ENCODE peak calls at places on chromosomes 1 and 21, in four cellular contexts. One of them, this sample, is unnamed.

GRCh38 chr1:62341120-62341519 is 21.9 kb upstream of the KANK4 start:
- DNase-seq in progenitor cell of endocrine pancreas: no peak
- DNase-seq in effector memory CD8-positive, alpha-beta T cell: no peak
- DNase-seq in left lung: no peak
- DNase-seq in this sample: no peak

GRCh38 chr1:67524143-67525052 is 94.2 kb upstream of the SERBP1 start:
- DNase-seq in left lung: no peak
- DNase-seq in progenitor cell of endocrine pancreas: no peak
- DNase-seq in effector memory CD8-positive, alpha-beta T cell: no peak
- DNase-seq in this sample: no peak

GRCh38 chr1:22826630-22827580 is 116.3 kb downstream of the EPHB2 start:
- DNase-seq in effector memory CD8-positive, alpha-beta T cell: no peak
- DNase-seq in left lung: no peak
- DNase-seq in progenitor cell of endocrine pancreas: peak
- DNase-seq in this sample: no peak

GRCh38 chr1:6205849-6206845 is at the start of gene RNF207:
- DNase-seq in progenitor cell of endocrine pancreas: peak
- DNase-seq in left lung: peak
- DNase-seq in effector memory CD8-positive, alpha-beta T cell: peak
- DNase-seq in this sample: peak

GRCh38 chr1:2378441-2378851 is 12.9 kb downstream of the MORN1 start:
- DNase-seq in effector memory CD8-positive, alpha-beta T cell: no peak
- DNase-seq in progenitor cell of endocrine pancreas: no peak
- DNase-seq in left lung: peak
- DNase-seq in this sample: peak

GRCh38 chr1:25780318-25781129 is 19.5 kb upstream of the SELENON start:
- DNase-seq in left lung: no peak
- DNase-seq in progenitor cell of endocrine pancreas: no peak
- DNase-seq in effector memory CD8-positive, alpha-beta T cell: no peak
- DNase-seq in this sample: no peak

GRCh38 chr1:12201343-12202189 is 28.3 kb upstream of the VPS13D start:
- DNase-seq in effector memory CD8-positive, alpha-beta T cell: peak
- DNase-seq in progenitor cell of endocrine pancreas: no peak
- DNase-seq in left lung: no peak
- DNase-seq in this sample: no peak

GRCh38 chr1:98516306-98516705 is 145.2 kb upstream of the SNX7 start:
- DNase-seq in left lung: no peak
- DNase-seq in effector memory CD8-positive, alpha-beta T cell: no peak
- DNase-seq in progenitor cell of endocrine pancreas: no peak
- DNase-seq in this sample: no peak

GRCh38 chr1:178283409-178283808 is 189.5 kb downstream of the RASAL2 start:
- DNase-seq in left lung: no peak
- DNase-seq in effector memory CD8-positive, alpha-beta T cell: no peak
- DNase-seq in progenitor cell of endocrine pancreas: no peak
- DNase-seq in this sample: peak

GRCh38 chr1:203172184-203173115 is 3.2 kb downstream of the MYBPH start:
- DNase-seq in effector memory CD8-positive, alpha-beta T cell: peak
- DNase-seq in left lung: peak
- DNase-seq in progenitor cell of endocrine pancreas: peak
- DNase-seq in this sample: peak

GRCh38 chr1:26863677-26864060 is 720 bp downstream of the SFN start:
- DNase-seq in left lung: peak
- DNase-seq in effector memory CD8-positive, alpha-beta T cell: no peak
- DNase-seq in progenitor cell of endocrine pancreas: no peak
- DNase-seq in this sample: no peak

GRCh38 chr21:33383056-33383888 is 19.9 kb upstream of the IFNGR2 start:
- DNase-seq in left lung: peak
- DNase-seq in effector memory CD8-positive, alpha-beta T cell: peak
- DNase-seq in progenitor cell of endocrine pancreas: no peak
- DNase-seq in this sample: peak

GRCh38 chr1:31368611-31369107 is 4.2 kb downstream of the FABP3 start:
- DNase-seq in left lung: no peak
- DNase-seq in progenitor cell of endocrine pancreas: no peak
- DNase-seq in effector memory CD8-positive, alpha-beta T cell: no peak
- DNase-seq in this sample: no peak

GRCh38 chr1:57423135-57424131 is at the start of gene DAB1:
- DNase-seq in progenitor cell of endocrine pancreas: peak
- DNase-seq in effector memory CD8-positive, alpha-beta T cell: no peak
- DNase-seq in left lung: peak
- DNase-seq in this sample: no peak

GRCh38 chr1:161739865-161740566 is 9.6 kb upstream of the DUSP12 start:
- DNase-seq in progenitor cell of endocrine pancreas: no peak
- DNase-seq in effector memory CD8-positive, alpha-beta T cell: no peak
- DNase-seq in left lung: no peak
- DNase-seq in this sample: no peak

GRCh38 chr1:119673171-119673940 is 25.3 kb upstream of the ZNF697 start:
- DNase-seq in effector memory CD8-positive, alpha-beta T cell: no peak
- DNase-seq in progenitor cell of endocrine pancreas: no peak
- DNase-seq in left lung: no peak
- DNase-seq in this sample: no peak

GRCh38 chr1:2556277-2557145 is at the start of gene TNFRSF14:
- DNase-seq in progenitor cell of endocrine pancreas: no peak
- DNase-seq in effector memory CD8-positive, alpha-beta T cell: peak
- DNase-seq in left lung: peak
- DNase-seq in this sample: peak

GRCh38 chr1:25765910-25766645 is 33.9 kb upstream of the SELENON start:
- DNase-seq in effector memory CD8-positive, alpha-beta T cell: no peak
- DNase-seq in left lung: no peak
- DNase-seq in progenitor cell of endocrine pancreas: no peak
- DNase-seq in this sample: no peak

GRCh38 chr21:18545908-18546307 is 142.3 kb upstream of the TMPRSS15 start:
- DNase-seq in left lung: no peak
- DNase-seq in progenitor cell of endocrine pancreas: no peak
- DNase-seq in effector memory CD8-positive, alpha-beta T cell: no peak
- DNase-seq in this sample: no peak

GRCh38 chr1:218479436-218480115 is 134.4 kb downstream of the TGFB2 start:
- DNase-seq in effector memory CD8-positive, alpha-beta T cell: no peak
- DNase-seq in left lung: no peak
- DNase-seq in progenitor cell of endocrine pancreas: no peak
- DNase-seq in this sample: no peak

GRCh38 chr1:194104247-194104844 is 917.9 kb upstream of the B3GALT2 start:
- DNase-seq in left lung: peak
- DNase-seq in effector memory CD8-positive, alpha-beta T cell: no peak
- DNase-seq in progenitor cell of endocrine pancreas: no peak
- DNase-seq in this sample: no peak

GRCh38 chr1:99737016-99737415 is 29.4 kb downstream of the FRRS1 start:
- DNase-seq in left lung: no peak
- DNase-seq in progenitor cell of endocrine pancreas: no peak
- DNase-seq in effector memory CD8-positive, alpha-beta T cell: no peak
- DNase-seq in this sample: no peak

GRCh38 chr1:151058682-151059341 is 610 bp downstream of the CDC42SE1 start:
- DNase-seq in effector memory CD8-positive, alpha-beta T cell: no peak
- DNase-seq in left lung: peak
- DNase-seq in progenitor cell of endocrine pancreas: peak
- DNase-seq in this sample: peak

GRCh38 chr1:27522860-27523665 is 33.1 kb upstream of the WASF2 start:
- DNase-seq in left lung: no peak
- DNase-seq in progenitor cell of endocrine pancreas: no peak
- DNase-seq in effector memory CD8-positive, alpha-beta T cell: no peak
- DNase-seq in this sample: no peak

GRCh38 chr1:159005676-159006075 is 4.0 kb upstream of the IFI16 start:
- DNase-seq in effector memory CD8-positive, alpha-beta T cell: no peak
- DNase-seq in left lung: no peak
- DNase-seq in progenitor cell of endocrine pancreas: no peak
- DNase-seq in this sample: no peak

GRCh38 chr1:32766328-32766972 is 50.7 kb downstream of the YARS1 start:
- DNase-seq in progenitor cell of endocrine pancreas: no peak
- DNase-seq in left lung: no peak
- DNase-seq in effector memory CD8-positive, alpha-beta T cell: no peak
- DNase-seq in this sample: peak

GRCh38 chr1:239606850-239607400 is 220.6 kb downstream of the CHRM3 start:
- DNase-seq in progenitor cell of endocrine pancreas: no peak
- DNase-seq in effector memory CD8-positive, alpha-beta T cell: no peak
- DNase-seq in left lung: no peak
- DNase-seq in this sample: no peak

GRCh38 chr1:21647431-21648373 is 21.5 kb downstream of the RAP1GAP start:
- DNase-seq in effector memory CD8-positive, alpha-beta T cell: no peak
- DNase-seq in left lung: no peak
- DNase-seq in progenitor cell of endocrine pancreas: peak
- DNase-seq in this sample: no peak

GRCh38 chr21:44853601-44854390 is 19.7 kb downstream of the PTTG1IP start:
- DNase-seq in left lung: peak
- DNase-seq in effector memory CD8-positive, alpha-beta T cell: no peak
- DNase-seq in progenitor cell of endocrine pancreas: no peak
- DNase-seq in this sample: peak